ENCODE peak calls at places on chromosomes 2 and 18, in six cellular contexts. O is astrocyte, Y is astrocyte of the spinal cord, W is endothelial cell, N is sigmoid colon, X is type B pancreatic cell. P is an unnamed sample.
A peak's percentile ranks its signal among the peaks of the same experiment; 100 is the strongest.

GRCh38 chr2:139737659-139738058 is 957.5 kb upstream of the NXPH2 start:
- DNase-seq in N (no peak), X (no peak), W (no peak), Y (no peak), O (no peak), P (no peak)

GRCh38 chr2:225842939-225843338 is 443.4 kb downstream of the NYAP2 start:
- DNase-seq in X (no peak), O (peak; percentile 27), W (no peak), N (no peak), Y (peak; percentile 62), P (no peak)

GRCh38 chr2:196927318-196928225 is 1.1 kb upstream of the PGAP1 start:
- DNase-seq in Y (peak; percentile 89), N (no peak), X (no peak), O (peak; percentile 95), W (no peak), P (peak; percentile 21)

GRCh38 chr2:26008851-26009566 is 24.9 kb upstream of the RAB10 start:
- DNase-seq in Y (no peak), O (peak; percentile 32), N (peak; percentile 79), W (no peak), X (no peak), P (no peak)

GRCh38 chr18:53906681-53907080 is 317.8 kb downstream of the MBD2 start:
- DNase-seq in N (no peak), O (peak; percentile 66), W (no peak), X (no peak), Y (peak; percentile 39), P (no peak)

GRCh38 chr18:45993441-45993840 is 26.3 kb upstream of the EPG5 start:
- DNase-seq in W (no peak), N (no peak), Y (peak; percentile 71), X (no peak), O (peak; percentile 86), P (no peak)

GRCh38 chr2:8685697-8686358 is 4.0 kb downstream of the ID2 start:
- DNase-seq in O (no peak), W (peak; percentile 94), N (peak; percentile 85), X (peak; percentile 93), Y (peak; percentile 43), P (peak; percentile 64)

GRCh38 chr2:4139711-4140110 is 436.3 kb downstream of the DCDC2C start:
- DNase-seq in N (no peak), W (no peak), Y (no peak), O (no peak), X (no peak), P (no peak)

GRCh38 chr2:174836345-174836999 is 72.2 kb upstream of the CHRNA1 start:
- DNase-seq in O (peak; percentile 95), W (no peak), Y (peak; percentile 95), N (no peak), X (no peak), P (no peak)

DNA sequence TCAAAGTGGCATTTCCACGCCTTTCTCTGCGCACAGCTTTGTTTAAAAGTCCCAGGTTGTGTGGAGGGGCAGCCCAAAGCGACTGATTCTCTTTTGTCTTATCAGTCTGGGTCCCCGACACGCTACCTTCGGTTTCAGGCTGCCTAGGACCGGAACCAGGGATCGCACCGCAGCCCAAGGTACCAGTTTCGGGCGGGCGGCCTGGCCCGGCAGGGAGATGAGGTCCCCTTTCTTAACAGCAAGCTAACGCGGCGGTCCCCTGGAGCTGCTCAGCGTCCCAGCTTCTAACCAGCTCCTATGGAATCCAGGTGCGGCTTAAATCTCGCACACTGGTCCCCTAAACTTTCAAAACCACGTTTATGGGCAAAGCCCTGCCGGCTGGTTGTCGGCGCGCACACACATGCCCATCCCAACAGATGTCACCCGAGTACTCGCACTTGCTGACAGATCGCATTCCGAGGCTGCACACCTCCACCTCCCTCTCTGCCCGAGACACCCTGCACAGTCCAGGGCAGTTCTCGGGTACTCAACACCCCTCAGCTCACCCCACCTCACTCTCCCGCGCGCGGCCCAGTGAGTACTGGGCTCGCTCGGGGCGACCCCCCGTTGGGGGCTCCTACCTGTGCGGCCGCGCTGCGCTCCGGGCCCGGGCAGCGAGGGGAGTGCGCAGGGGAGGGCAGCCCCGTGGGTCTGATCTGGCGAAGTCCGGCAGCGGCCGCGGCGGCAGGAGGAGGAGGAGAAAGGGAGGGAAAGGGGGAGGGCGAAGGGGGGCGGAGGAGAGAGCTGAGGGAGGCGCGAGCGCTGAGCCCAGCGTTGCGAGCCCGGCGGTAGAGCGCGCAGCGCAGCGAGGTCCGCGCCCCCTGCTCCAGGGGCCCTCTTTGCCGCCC is at the start of gene EFEMP1:
- DNase-seq in X (peak; percentile 73), N (peak; percentile 81), Y (peak; percentile 62), O (peak; percentile 58), W (peak; percentile 57), P (peak; percentile 88)
- TF ChIP-seq CTCF in X (no peak), N (no peak), Y (no peak), O (no peak), W (no peak), P (no peak)

DNA sequence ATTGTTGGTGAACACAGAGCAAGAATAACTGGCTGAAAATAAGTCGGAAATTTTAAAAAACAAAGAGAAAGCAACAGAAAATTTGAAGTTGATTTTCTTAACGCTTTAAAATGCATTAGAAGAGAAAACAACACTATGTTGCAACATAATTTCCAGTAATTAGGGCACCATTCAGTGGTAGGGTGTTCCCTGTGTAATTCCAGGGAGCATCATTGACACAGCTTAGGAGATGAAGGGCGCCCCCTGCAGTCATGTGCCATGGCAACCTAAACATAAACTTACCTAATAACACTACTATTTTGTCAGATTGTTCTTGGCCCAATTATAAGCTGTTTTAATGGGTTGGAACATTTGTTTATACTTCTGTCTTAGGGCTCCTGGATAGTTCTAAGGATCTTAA is 99.6 kb downstream of the DTNA start:
- DNase-seq in X (no peak), O (no peak), W (peak; percentile 65), Y (peak; percentile 32), N (peak; percentile 80), P (peak; percentile 89)
- TF ChIP-seq CTCF in X (peak; percentile 59), O (peak; percentile 44), W (peak; percentile 70), Y (peak; percentile 54), N (no peak), P (no peak)

GRCh38 chr2:238750212-238750904 is 97.5 kb upstream of the TWIST2 start:
- DNase-seq in Y (no peak), X (no peak), O (no peak), W (no peak), N (no peak), P (no peak)

GRCh38 chr2:238754259-238754658 is 93.6 kb upstream of the TWIST2 start:
- DNase-seq in W (no peak), N (no peak), X (no peak), O (no peak), Y (no peak), P (no peak)
- TF ChIP-seq CTCF in W (no peak), N (no peak), X (no peak), O (no peak), Y (peak; percentile 15), P (no peak)

GRCh38 chr2:12044857-12045256 is 298.4 kb downstream of the LPIN1 start:
- DNase-seq in O (no peak), Y (no peak), N (no peak), W (no peak), X (no peak), P (no peak)
- TF ChIP-seq CTCF in O (no peak), Y (no peak), N (no peak), W (no peak), X (no peak), P (no peak)

GRCh38 chr2:69914235-69915049 is 467 bp upstream of the MXD1 start:
- DNase-seq in Y (peak; percentile 100), X (peak; percentile 99), W (peak; percentile 98), N (peak; percentile 100), O (peak; percentile 100), P (peak; percentile 100)
- TF ChIP-seq CTCF in Y (peak; percentile 15), X (no peak), W (no peak), N (no peak), O (no peak), P (peak; percentile 40)